ENCODE peak calls at places on chromosomes 5 and 9, in nine cellular contexts. S is heart left ventricle, W is nephron progenitor cell, U is amniotic stem cell, R is lower lobe of right lung, Y is OCI-LY7, B is omental fat pad, K is head of caudate nucleus, I is A549. G is an unnamed sample.

GRCh38 chr5:172569862-172570558 is 71.1 kb upstream of the NEURL1B start:
- DNase-seq in S (no peak), W (peak; percentile 35), U (no peak), R (no peak), Y (no peak), B (no peak), K (no peak), I (no peak), G (no peak)

GRCh38 chr5:93532370-93532769 is 48.6 kb downstream of the NR2F1-AS1 start:
- DNase-seq in S (peak; percentile 64), W (no peak), U (no peak), R (no peak), Y (no peak), B (peak; percentile 32), K (peak; percentile 2), I (no peak), G (no peak)

GRCh38 chr5:68817696-68818695 is 275.8 kb upstream of the SLC30A5 start:
- DNase-seq in S (no peak), W (no peak), U (no peak), R (no peak), Y (no peak), B (no peak), K (peak; percentile 54), I (no peak), G (no peak)

GRCh38 chr9:89969881-89970639 is 365.2 kb downstream of the GADD45G start:
- DNase-seq in S (no peak), W (no peak), U (no peak), R (peak; percentile 54), Y (no peak), B (no peak), K (no peak), I (no peak), G (no peak)

GRCh38 chr9:20321683-20322082 is 300.6 kb downstream of the MLLT3 start:
- DNase-seq in S (no peak), W (no peak), U (no peak), R (no peak), Y (no peak), B (no peak), K (no peak), I (no peak), G (no peak)

GRCh38 chr5:176901260-176902101 is 2.3 kb upstream of the HK3 start:
- DNase-seq in S (no peak), W (no peak), U (no peak), R (no peak), Y (no peak), B (no peak), K (no peak), I (no peak), G (no peak)

GRCh38 chr5:135210286-135211055 is 176.4 kb upstream of the PITX1 start:
- DNase-seq in S (no peak), W (no peak), U (no peak), R (no peak), Y (no peak), B (no peak), K (no peak), I (no peak), G (no peak)

GRCh38 chr5:75156585-75156984 is 80.1 kb downstream of the ANKRD31 start:
- DNase-seq in S (no peak), W (no peak), U (no peak), R (no peak), Y (no peak), B (no peak), K (no peak), I (no peak), G (no peak)

GRCh38 chr9:100324594-100325200 is 28.0 kb downstream of the TEX10 start:
- DNase-seq in S (no peak), W (no peak), U (no peak), R (no peak), Y (peak; percentile 69), B (no peak), K (no peak), I (peak; percentile 12), G (peak; percentile 27)

GRCh38 chr9:129561594-129562281 is 59.2 kb downstream of the C9orf50 start:
- DNase-seq in S (no peak), W (peak; percentile 43), U (no peak), R (peak; percentile 72), Y (no peak), B (no peak), K (no peak), I (no peak), G (no peak)

GRCh38 chr5:157593036-157593435 is 17.5 kb upstream of the ADAM19 start:
- DNase-seq in S (no peak), W (no peak), U (no peak), R (no peak), Y (peak; percentile 67), B (no peak), K (no peak), I (no peak), G (no peak)

GRCh38 chr9:137170486-137171148 is 766 bp upstream of the LRRC26 start:
- DNase-seq in S (no peak), W (no peak), U (no peak), R (no peak), Y (no peak), B (no peak), K (no peak), I (no peak), G (no peak)

GRCh38 chr9:115042781-115043509 is 75.0 kb downstream of the TNC start:
- DNase-seq in S (no peak), W (no peak), U (no peak), R (peak; percentile 52), Y (no peak), B (no peak), K (no peak), I (no peak), G (no peak)

GRCh38 chr5:78888580-78889187 is 96.4 kb downstream of the ARSB start:
- DNase-seq in S (peak; percentile 38), W (no peak), U (no peak), R (peak; percentile 45), Y (no peak), B (no peak), K (no peak), I (no peak), G (no peak)

GRCh38 chr5:89277791-89278190 is 394.8 kb upstream of the MEF2C start:
- DNase-seq in S (no peak), W (no peak), U (no peak), R (no peak), Y (no peak), B (no peak), K (no peak), I (no peak), G (no peak)